ENCODE peak calls at places on chromosomes 1 and 21, in six cellular contexts. T is A549, M is thoracic aorta, L is heart left ventricle, B is HFF-Myc, Y is psoas muscle. G is an unnamed sample.

GRCh38 chr1:109482796-109483638 is 688 bp upstream of the ATXN7L2 start:
- DNase-seq in L (peak), M (no peak), T (no peak), Y (peak), B (no peak), G (no peak)

GRCh38 chr1:3168678-3169077 is 99.7 kb downstream of the PRDM16 start:
- DNase-seq in M (no peak), L (no peak), T (no peak), B (no peak), Y (no peak), G (no peak)

GRCh38 chr1:19798486-19799232 is 1.1 kb downstream of the TMCO4 start:
- DNase-seq in Y (no peak), T (no peak), B (no peak), L (no peak), M (no peak), G (no peak)

GRCh38 chr21:31803039-31804007 is 69.5 kb upstream of the HUNK start:
- DNase-seq in T (no peak), Y (no peak), B (no peak), M (no peak), L (no peak), G (no peak)

GRCh38 chr1:244067893-244068292 is 16.8 kb downstream of the ZBTB18 start:
- DNase-seq in T (no peak), Y (no peak), M (no peak), B (no peak), L (no peak), G (no peak)

GRCh38 chr1:14756617-14757259 is 158.3 kb downstream of the KAZN start:
- DNase-seq in L (no peak), T (no peak), Y (no peak), M (no peak), B (no peak), G (no peak)

GRCh38 chr1:7931446-7931812 is 9.2 kb downstream of the TNFRSF9 start:
- DNase-seq in T (no peak), B (no peak), M (no peak), L (no peak), Y (no peak), G (no peak)

GRCh38 chr1:185208626-185209170 is 51.7 kb downstream of the SWT1 start:
- DNase-seq in B (no peak), Y (no peak), L (no peak), M (no peak), T (no peak), G (peak)

GRCh38 chr1:203519053-203519770 is 25.3 kb downstream of the OPTC start:
- DNase-seq in Y (no peak), M (no peak), B (no peak), L (no peak), T (no peak), G (no peak)

GRCh38 chr1:235295902-235296350 is 32.1 kb downstream of the ARID4B start:
- DNase-seq in Y (no peak), M (no peak), L (no peak), T (no peak), B (no peak), G (peak)

GRCh38 chr1:6123083-6123482 is 57.0 kb downstream of the CHD5 start:
- DNase-seq in T (no peak), M (no peak), Y (no peak), B (no peak), L (no peak), G (no peak)

GRCh38 chr21:39680216-39680615 is 64.8 kb upstream of the IGSF5 start:
- DNase-seq in Y (no peak), L (no peak), T (no peak), M (no peak), B (no peak), G (no peak)

GRCh38 chr1:160374291-160374690 is 7.4 kb downstream of the NHLH1 start:
- DNase-seq in T (no peak), L (no peak), B (no peak), Y (no peak), M (no peak), G (no peak)
- H3K4me3 ChIP-seq in T (no peak), L (no peak), B (no peak), Y (no peak), M (no peak), G (no peak)

DNA sequence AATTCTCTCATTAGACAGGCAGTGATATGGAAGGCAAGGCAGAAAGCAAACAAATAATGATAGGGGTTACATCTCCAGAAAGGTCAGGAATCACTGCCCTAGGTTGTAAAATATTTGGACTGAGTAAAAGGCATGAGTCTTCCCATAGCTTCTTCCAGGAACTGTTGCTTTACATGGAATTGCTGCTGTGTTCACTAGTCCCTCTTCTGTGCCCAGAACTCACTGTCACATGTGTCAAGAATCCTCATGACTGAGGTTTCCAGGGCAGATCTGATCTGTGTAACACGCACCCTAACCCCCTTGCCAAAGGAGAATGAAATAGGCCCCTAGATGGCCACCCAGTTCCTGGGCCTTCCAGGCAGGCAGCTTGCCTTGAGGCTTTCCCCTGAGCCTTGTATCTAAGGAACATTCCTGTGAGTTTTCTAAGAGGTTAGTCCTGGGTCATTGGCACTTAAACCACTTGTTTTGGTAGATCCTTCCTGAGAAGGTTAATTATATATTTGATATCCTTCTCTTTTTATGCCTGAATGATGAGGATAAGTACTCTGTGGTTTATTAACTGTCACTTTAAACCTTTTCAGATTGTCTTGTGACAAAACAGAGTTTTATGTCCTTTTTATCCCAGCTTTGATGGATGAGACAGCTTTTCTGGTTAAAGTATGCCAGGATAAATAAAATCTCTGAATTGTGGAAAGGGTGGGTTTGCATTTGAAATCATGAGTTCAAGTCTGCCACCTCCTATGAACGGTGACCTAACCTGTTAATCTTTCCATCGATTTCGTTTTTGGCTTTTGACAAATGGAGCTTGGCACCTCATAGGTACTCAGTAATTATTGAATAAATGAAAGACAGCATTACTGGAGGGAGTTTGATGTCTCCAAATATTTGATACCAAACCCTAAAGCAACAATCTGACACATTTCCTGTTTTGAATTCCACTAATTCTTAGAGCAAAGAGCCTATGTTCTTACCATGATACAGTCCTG is 163.3 kb downstream of the DHRS3 start:
- DNase-seq in Y (peak), B (no peak), L (no peak), T (no peak), M (no peak), G (peak)
- TF ChIP-seq CTCF in Y (no peak), B (no peak), L (no peak), T (no peak), M (no peak), G (peak)

GRCh38 chr1:1373493-1374067 is 1.4 kb downstream of the AURKAIP1 start:
- DNase-seq in Y (peak), L (peak), T (no peak), M (no peak), B (no peak), G (no peak)
- H3K4me3 ChIP-seq in Y (peak), L (peak), T (peak), M (peak), B (peak), G (peak)

DNA sequence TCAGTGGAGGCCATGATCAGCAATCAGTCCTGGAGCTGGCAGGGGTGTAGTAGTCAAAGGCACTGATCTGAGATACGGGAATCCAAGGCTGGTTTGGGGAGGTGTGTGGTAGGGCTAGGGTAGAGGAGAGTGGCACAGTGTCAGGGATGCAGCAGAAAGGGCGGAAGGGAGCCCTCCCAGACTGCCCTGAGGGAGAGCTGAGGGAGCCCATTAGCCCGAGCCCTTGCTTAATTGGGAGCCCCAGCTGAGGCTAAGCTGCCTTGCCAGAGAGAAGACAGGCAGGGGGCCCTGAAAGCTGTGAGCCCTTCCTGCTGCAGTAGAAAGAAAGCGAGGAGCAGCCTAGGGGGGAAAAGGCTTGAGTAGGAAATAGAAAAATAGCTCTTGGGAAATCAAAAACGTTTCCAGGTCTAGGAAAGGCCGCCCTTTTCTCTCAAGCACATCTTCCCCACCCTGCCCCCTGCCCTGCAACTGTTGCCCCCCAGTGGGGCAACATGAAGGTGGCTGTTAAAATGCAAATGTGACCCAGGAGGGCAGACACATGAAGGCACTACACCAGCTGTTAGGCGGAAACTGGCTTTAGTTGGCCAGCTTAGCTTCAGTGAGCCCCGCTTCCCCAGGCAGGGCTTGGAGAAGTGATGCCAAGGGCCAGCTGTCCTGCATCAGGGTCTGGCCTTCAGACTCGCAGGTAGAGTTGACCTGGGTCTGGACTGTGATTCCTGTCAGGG is 106.2 kb downstream of the UCK2 start:
- DNase-seq in B (no peak), Y (no peak), M (no peak), T (no peak), L (no peak), G (no peak)
- TF ChIP-seq CTCF in B (no peak), Y (no peak), M (no peak), T (no peak), L (no peak), G (no peak)

GRCh38 chr21:44870748-44871495 is 2.6 kb downstream of the PTTG1IP start:
- DNase-seq in Y (peak), B (no peak), L (peak), T (no peak), M (no peak), G (no peak)

GRCh38 chr21:44869860-44870747 is 3.4 kb downstream of the PTTG1IP start:
- DNase-seq in T (peak), B (peak), Y (peak), M (peak), L (peak), G (peak)

GRCh38 chr21:44872266-44872567 is 1.3 kb downstream of the PTTG1IP start:
- DNase-seq in T (no peak), L (no peak), Y (no peak), M (no peak), B (no peak), G (no peak)

GRCh38 chr21:44872568-44873355 is 728 bp downstream of the PTTG1IP start:
- DNase-seq in M (peak), L (peak), B (no peak), Y (peak), T (no peak), G (peak)

DNA sequence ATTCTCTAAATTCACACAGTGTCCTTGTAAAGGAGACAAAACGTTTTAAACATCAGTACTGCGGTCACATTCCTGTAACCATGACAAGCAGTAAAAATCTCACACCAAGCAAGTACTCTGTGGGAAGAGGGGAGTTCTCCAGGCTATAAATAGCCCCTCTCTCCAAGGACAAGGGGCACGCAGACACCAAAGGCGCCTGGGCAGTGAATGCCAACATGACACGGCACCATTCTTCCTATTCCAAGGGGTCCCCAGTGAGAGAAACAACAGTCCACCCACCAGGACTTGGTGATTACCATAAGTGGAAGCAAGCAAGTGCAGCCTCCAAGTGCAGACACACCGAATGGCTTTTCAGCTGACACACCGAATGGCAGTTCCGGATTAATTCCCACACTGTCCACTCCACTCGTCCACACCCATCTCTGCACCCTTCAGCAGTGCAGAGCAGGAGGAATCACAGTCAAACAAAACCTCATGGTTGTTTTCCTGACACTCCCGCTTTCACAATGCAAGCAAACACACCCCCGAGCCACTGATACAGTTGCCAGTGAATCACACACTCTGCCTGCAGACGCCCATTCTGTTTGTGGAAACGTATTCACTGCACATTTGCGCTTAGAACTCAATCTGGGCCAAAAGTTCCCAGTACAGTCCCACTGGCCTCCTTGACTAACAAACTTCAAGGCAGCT is 1.8 kb downstream of the PTTG1IP start:
- DNase-seq in B (no peak), M (peak), T (no peak), Y (peak), L (peak), G (peak)
- H3K4me3 ChIP-seq in B (peak), M (peak), T (peak), Y (peak), L (peak), G (peak)

DNA sequence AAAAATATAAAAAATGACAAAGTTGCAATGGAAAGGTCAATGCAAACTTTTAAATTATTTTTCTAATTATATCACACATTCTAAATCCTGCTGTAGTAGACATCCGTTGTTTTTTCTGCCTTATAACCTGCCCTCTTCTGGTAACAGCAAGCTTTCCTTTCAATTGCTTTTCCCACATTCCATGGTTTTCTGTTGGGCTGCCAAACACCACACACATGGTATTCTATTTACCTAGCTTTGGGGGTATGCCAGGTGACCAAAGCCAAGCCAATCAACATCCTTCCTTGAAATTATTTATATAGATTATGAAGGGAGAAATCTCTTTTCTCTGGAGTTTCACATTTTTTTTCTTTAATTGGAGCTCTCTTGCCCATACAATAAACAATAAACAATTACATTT is 3.4 kb upstream of the LAMC1 start:
- DNase-seq in L (peak), B (no peak), T (no peak), Y (no peak), M (no peak), G (peak)
- TF ChIP-seq CTCF in L (no peak), B (no peak), T (peak), Y (no peak), M (peak), G (peak)

GRCh38 chr21:33950425-33951079 is 34.9 kb upstream of the ATP5PO start:
- DNase-seq in M (no peak), B (no peak), T (no peak), Y (no peak), L (no peak), G (no peak)
- H3K4me3 ChIP-seq in M (no peak), B (no peak), T (no peak), Y (no peak), L (no peak), G (no peak)